ENCODE peak calls at places on chromosomes 5 and 9, in seven cellular contexts. H is activated B cell treated with CpG ODN at 0.5 μM for 24 hours, D is AG04450, B is NB4, E is dorsolateral prefrontal cortex, F is coronary artery, C is neural crest cell. O is an unnamed sample.
A peak's percentile ranks its signal among the peaks of the same experiment; 100 is the strongest.

GRCh38 chr5:141732417-141732816 is 50.4 kb upstream of the ARAP3 start:
- DNase-seq in D (no peak), C (no peak), F (no peak), E (no peak), H (no peak), B (no peak), O (peak; percentile 23)

GRCh38 chr5:157785781-157786180 is 42.3 kb downstream of the LSM11 start:
- DNase-seq in D (no peak), E (no peak), C (no peak), F (no peak), H (no peak), B (no peak), O (no peak)

GRCh38 chr5:36177715-36178556 is 26.0 kb downstream of the SKP2 start:
- DNase-seq in D (peak; percentile 15), B (peak; percentile 42), H (no peak), E (no peak), F (no peak), C (no peak), O (peak; percentile 49)

GRCh38 chr5:135034186-135034962 is at the start of gene PITX1:
- DNase-seq in D (peak; percentile 53), F (no peak), C (no peak), E (no peak), H (no peak), B (peak; percentile 78), O (peak; percentile 78)

GRCh38 chr5:80654054-80654390 is 430 bp upstream of the MSH3 start:
- DNase-seq in H (no peak), B (peak; percentile 75), F (peak; percentile 73), D (no peak), E (no peak), C (no peak), O (peak; percentile 18)

GRCh38 chr9:137281345-137282116 is 4.0 kb downstream of the TOR4A start:
- DNase-seq in D (no peak), B (no peak), H (no peak), F (peak; percentile 71), C (no peak), E (no peak), O (no peak)

GRCh38 chr5:76250463-76250862 is 152.6 kb upstream of the IQGAP2 start:
- DNase-seq in H (no peak), E (no peak), B (no peak), C (no peak), D (no peak), F (no peak), O (no peak)

GRCh38 chr9:75889977-75890540 is 414 bp upstream of the PCSK5 start:
- DNase-seq in E (no peak), H (no peak), B (peak; percentile 1), C (peak; percentile 14), F (peak; percentile 78), D (peak; percentile 15), O (peak; percentile 62)

GRCh38 chr5:16679198-16679597 is 62.4 kb upstream of the RETREG1 start:
- DNase-seq in E (no peak), C (no peak), H (no peak), B (no peak), D (no peak), F (no peak), O (no peak)

GRCh38 chr9:127805620-127806019 is 2.9 kb downstream of the FPGS start:
- DNase-seq in F (no peak), B (peak; percentile 63), H (no peak), D (no peak), C (peak; percentile 48), E (no peak), O (peak; percentile 36)

GRCh38 chr5:33091571-33092363 is 349.0 kb upstream of the TARS1 start:
- DNase-seq in B (no peak), C (no peak), E (no peak), H (no peak), F (no peak), D (no peak), O (peak; percentile 60)

GRCh38 chr9:84285381-84285780 is 55.2 kb downstream of the SLC28A3 start:
- DNase-seq in H (no peak), F (no peak), B (no peak), E (no peak), D (no peak), C (no peak), O (no peak)

DNA sequence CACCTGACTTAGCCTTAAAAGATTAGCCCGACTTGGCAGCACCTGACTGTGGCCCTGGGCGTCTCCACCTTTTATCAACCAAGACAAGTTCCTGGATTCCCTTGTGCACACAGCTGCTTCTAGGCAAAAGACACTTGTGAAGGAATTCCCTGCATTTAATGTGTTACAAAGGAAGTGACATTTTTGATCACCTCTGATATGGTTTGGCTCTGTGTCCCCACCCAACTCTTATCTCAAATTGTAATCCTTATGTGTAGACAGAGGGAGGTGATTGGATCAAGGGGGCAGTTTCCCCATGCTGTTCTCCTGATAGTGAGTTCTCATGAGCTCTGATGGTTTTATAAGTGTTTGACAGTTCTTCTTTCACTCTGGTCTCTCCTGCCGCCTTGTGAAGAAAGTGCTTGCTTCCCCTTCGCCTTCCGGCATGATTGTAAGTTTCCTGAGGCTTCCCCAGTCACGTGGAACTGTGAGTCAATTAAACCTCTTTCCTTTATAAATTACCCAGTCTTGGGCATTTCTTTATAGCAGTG is 2.6 kb upstream of the CPEB4 start:
- DNase-seq in H (no peak), C (no peak), E (no peak), F (no peak), B (peak; percentile 45), D (no peak), O (no peak)
- TF ChIP-seq CTCF in H (no peak), C (no peak), E (no peak), F (no peak), B (no peak), D (no peak), O (no peak)

GRCh38 chr9:10026585-10026984 is 586.2 kb downstream of the PTPRD start:
- DNase-seq in C (no peak), H (no peak), B (peak; percentile 60), F (no peak), E (no peak), D (no peak), O (no peak)
- TF ChIP-seq CTCF in C (no peak), H (no peak), B (no peak), F (no peak), E (no peak), D (no peak), O (no peak)

GRCh38 chr5:179768326-179769085 is 25.3 kb upstream of the LTC4S start:
- DNase-seq in B (no peak), C (no peak), E (no peak), F (no peak), D (no peak), H (no peak), O (no peak)
- TF ChIP-seq CTCF in B (no peak), C (no peak), E (peak; percentile 25), F (no peak), D (no peak), H (no peak), O (no peak)

DNA sequence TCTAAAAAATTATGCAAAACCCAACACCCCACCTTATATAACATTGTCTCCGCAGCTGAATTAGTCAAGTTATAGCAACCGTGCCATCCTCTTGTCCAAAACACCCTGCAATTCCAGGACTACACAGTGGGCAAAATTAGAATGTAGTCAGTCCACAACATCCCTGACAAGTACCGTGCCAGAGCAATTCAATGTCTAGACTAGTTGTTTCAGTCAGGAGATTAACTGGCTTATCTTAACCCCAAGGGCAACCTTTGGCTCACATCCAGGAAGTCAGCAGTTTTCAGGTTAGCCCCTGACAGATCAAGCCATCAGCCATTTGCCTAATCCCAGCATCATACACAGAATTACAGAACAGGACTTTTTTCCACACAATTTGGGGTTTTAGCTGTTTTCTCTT is 240.8 kb upstream of the TMEM161B start:
- DNase-seq in H (no peak), D (no peak), E (no peak), F (no peak), C (no peak), B (no peak), O (no peak)
- TF ChIP-seq CTCF in H (no peak), D (no peak), E (no peak), F (no peak), C (no peak), B (no peak), O (no peak)

GRCh38 chr5:103582364-103582763 is 19.8 kb upstream of the NUDT12 start:
- DNase-seq in F (no peak), C (peak; percentile 43), E (peak; percentile 38), B (peak; percentile 51), H (no peak), D (peak; percentile 6), O (peak; percentile 63)

GRCh38 chr5:103589416-103590175 is 27.0 kb upstream of the NUDT12 start:
- DNase-seq in E (no peak), B (no peak), F (no peak), H (no peak), D (no peak), C (no peak), O (no peak)

DNA sequence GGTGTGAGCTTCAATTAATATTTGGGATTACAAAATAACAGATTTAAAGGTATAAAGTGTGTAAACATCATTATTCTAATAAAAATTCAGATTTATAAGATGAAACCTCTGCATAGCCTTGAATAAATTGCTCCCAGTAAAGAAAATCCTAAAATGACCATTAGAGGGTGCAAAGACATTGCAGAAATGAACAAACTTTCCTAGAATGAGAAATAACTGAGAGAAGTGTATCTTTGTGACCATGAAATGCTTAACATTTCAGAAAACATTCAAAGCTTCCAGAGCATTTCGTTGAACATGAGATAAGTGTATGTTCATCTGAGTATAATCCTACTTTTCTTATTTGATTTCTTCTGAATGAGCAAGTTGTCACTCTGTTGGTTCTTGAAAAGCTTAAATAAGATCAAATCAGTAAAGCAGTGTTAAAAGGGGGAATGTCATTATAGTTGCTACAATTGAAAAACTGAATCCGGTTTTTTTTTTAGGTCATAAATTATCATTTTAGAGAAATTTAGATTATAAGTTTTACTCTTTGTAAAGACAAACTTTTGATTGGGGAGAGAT is 24.7 kb upstream of the NUDT12 start:
- DNase-seq in C (no peak), B (peak; percentile 16), E (no peak), F (no peak), H (no peak), D (no peak), O (peak; percentile 53)
- TF ChIP-seq CTCF in C (peak; percentile 78), B (no peak), E (peak; percentile 61), F (no peak), H (no peak), D (peak; percentile 59), O (peak; percentile 46)

DNA sequence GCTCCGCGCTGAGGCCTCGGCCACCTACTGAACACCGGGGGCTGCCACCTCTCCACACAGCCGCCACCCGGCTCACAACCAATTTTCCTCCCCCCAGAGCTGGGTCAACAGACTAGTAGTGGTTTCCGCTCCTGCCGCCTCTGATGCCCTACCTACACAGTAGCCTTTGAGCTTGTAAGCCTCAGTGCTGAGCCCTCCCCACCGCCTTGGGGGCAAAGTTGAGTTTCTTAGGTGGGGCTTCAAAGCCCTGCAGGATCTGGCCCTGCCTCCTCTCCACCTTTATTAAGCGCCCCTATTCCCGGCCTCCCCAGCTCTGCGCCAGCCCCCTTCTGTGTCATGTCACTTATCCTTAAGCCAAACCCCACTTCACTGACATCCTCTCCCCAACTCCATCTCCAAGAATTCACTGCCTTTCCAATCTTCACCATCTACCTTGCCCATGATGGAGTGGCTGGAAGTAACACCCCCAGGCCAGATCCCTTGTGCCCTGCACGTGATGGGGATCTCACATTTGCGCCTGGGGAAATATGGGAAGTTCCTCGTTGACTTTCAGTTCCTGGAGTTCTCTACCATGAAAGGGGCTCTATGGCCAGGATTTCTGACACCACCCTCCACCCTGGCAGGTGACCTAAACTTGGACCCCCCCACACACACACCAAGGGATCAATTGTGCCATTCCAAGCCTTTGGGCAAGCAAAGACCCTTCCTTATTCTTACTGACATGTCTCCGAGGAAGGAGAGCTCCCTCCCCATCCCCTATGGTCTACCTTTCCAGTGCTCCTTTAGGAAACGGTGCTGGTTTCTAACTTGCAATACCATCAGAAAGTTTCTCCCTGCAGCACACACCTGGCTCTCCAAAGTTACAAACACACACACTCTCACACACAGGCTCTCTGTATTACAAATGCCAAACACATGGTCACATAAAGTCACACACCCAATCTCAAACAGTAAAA is 2.7 kb upstream of the CNTFR start:
- DNase-seq in E (no peak), C (no peak), D (no peak), B (peak; percentile 49), F (no peak), H (no peak), O (no peak)
- TF ChIP-seq CTCF in E (no peak), C (peak; percentile 26), D (no peak), B (no peak), F (no peak), H (no peak), O (no peak)

O was measured in MCF 10A.